ENCODE peak calls at places on chromosomes 16 and 17, in nine cellular contexts. L is pons, M is astrocyte of the hippocampus, Z is cardiac muscle cell, F is non-pigmented ciliary epithelial cell, Q is GM12892, S is B cell, O is progenitor cell of endocrine pancreas, Y is neural crest cell. U is an unnamed sample.

GRCh38 chr17:29176500-29177351 is 3.5 kb downstream of the MYO18A start:
- DNase-seq in O (peak; percentile 54), Q (peak; percentile 78), Y (peak; percentile 43), Z (peak; percentile 53), L (no peak), F (no peak), M (peak; percentile 64), S (peak; percentile 69), U (peak; percentile 78)

GRCh38 chr17:7217113-7217987 is 2.3 kb downstream of the DLG4 start:
- DNase-seq in S (no peak), Q (no peak), M (peak; percentile 87), Z (peak; percentile 90), Y (peak; percentile 56), L (no peak), F (no peak), O (no peak), U (peak; percentile 90)

GRCh38 chr16:70788668-70789161 is 12.2 kb downstream of the VAC14 start:
- DNase-seq in O (no peak), F (peak; percentile 53), Y (no peak), Q (no peak), L (no peak), Z (peak; percentile 17), S (no peak), M (peak; percentile 18), U (no peak)

GRCh38 chr17:12627776-12628491 is 37.8 kb upstream of the MYOCD start:
- DNase-seq in M (peak; percentile 60), Y (no peak), L (no peak), Q (no peak), F (peak; percentile 56), Z (no peak), O (no peak), S (no peak), U (peak; percentile 29)

GRCh38 chr17:42141382-42141781 is 13.4 kb downstream of the RAB5C start:
- DNase-seq in O (no peak), S (no peak), L (no peak), Z (no peak), F (no peak), Q (no peak), Y (no peak), M (no peak), U (no peak)

GRCh38 chr17:48478224-48479013 is 48.4 kb upstream of the SKAP1 start:
- DNase-seq in L (no peak), Q (peak; percentile 45), Z (peak; percentile 51), F (no peak), O (no peak), M (no peak), Y (no peak), S (peak; percentile 31), U (peak; percentile 78)

GRCh38 chr17:31561469-31562412 is 170.3 kb downstream of the RAB11FIP4 start:
- DNase-seq in M (peak; percentile 72), F (no peak), Y (no peak), O (no peak), Q (no peak), L (peak; percentile 24), S (no peak), Z (no peak), U (no peak)

GRCh38 chr17:15493031-15493750 is 25.8 kb upstream of the CDRT4 start:
- DNase-seq in Z (no peak), L (no peak), Q (no peak), Y (no peak), F (no peak), M (no peak), O (no peak), S (no peak), U (no peak)

GRCh38 chr16:55645986-55646385 is 9.8 kb upstream of the SLC6A2 start:
- DNase-seq in L (no peak), Q (no peak), S (no peak), F (no peak), Y (no peak), M (no peak), O (no peak), Z (no peak), U (no peak)

GRCh38 chr17:82215972-82216300 is 3.3 kb upstream of the CCDC57 start:
- DNase-seq in F (no peak), L (no peak), Q (no peak), M (no peak), O (no peak), Z (no peak), S (no peak), Y (no peak), U (no peak)

GRCh38 chr17:42992872-42993271 is 5.3 kb upstream of the RPL27 start:
- DNase-seq in L (no peak), Y (no peak), M (no peak), O (no peak), S (no peak), F (no peak), Q (no peak), Z (no peak), U (no peak)

GRCh38 chr17:50916708-50917417 is 50.7 kb upstream of the TOB1 start:
- DNase-seq in Z (peak; percentile 41), O (no peak), M (no peak), S (no peak), F (no peak), Q (no peak), Y (no peak), L (no peak), U (no peak)

GRCh38 chr17:71522383-71522782 is 598.4 kb upstream of the SOX9 start:
- DNase-seq in Q (no peak), M (peak; percentile 61), S (no peak), Y (no peak), F (no peak), Z (no peak), O (no peak), L (no peak), U (no peak)

GRCh38 chr17:74430706-74431567 is 951 bp upstream of the GPRC5C start:
- DNase-seq in L (no peak), Y (no peak), S (peak; percentile 43), Z (peak; percentile 96), O (peak; percentile 84), Q (no peak), F (peak; percentile 37), M (peak; percentile 93), U (no peak)

GRCh38 chr17:74746922-74747321 is 1.5 kb upstream of the NHERF1 start:
- DNase-seq in O (no peak), L (no peak), Q (no peak), F (no peak), Y (no peak), Z (peak; percentile 48), S (no peak), M (no peak), U (no peak)

GRCh38 chr16:84985079-84986065 is 26.0 kb downstream of the ZDHHC7 start:
- DNase-seq in F (no peak), S (no peak), Q (no peak), O (no peak), Y (no peak), Z (peak; percentile 71), L (no peak), M (peak; percentile 77), U (no peak)

GRCh38 chr17:46962374-46962790 is 16.7 kb downstream of the RPRML start:
- DNase-seq in Q (no peak), L (no peak), F (no peak), S (no peak), Y (no peak), Z (peak; percentile 90), O (no peak), M (peak; percentile 36), U (no peak)

GRCh38 chr17:58229384-58229783 is 9.0 kb upstream of the LPO start:
- DNase-seq in M (no peak), F (no peak), Q (no peak), Z (no peak), S (no peak), L (no peak), O (no peak), Y (no peak), U (no peak)

GRCh38 chr17:50660042-50660886 is 25.6 kb downstream of the ABCC3 start:
- DNase-seq in L (no peak), S (no peak), O (no peak), Y (no peak), M (no peak), Z (peak; percentile 58), Q (no peak), F (no peak), U (no peak)

GRCh38 chr17:17398188-17398927 is 78.4 kb upstream of the MED9 start:
- DNase-seq in F (no peak), Q (no peak), O (no peak), L (no peak), M (no peak), Z (peak; percentile 69), Y (no peak), S (no peak), U (no peak)

GRCh38 chr17:2933606-2934005 is 129.8 kb downstream of the OR1D5 start:
- DNase-seq in O (no peak), M (no peak), Q (no peak), S (no peak), F (no peak), L (no peak), Y (no peak), Z (no peak), U (no peak)

GRCh38 chr17:32894245-32894644 is 17.3 kb upstream of the MYO1D start:
- DNase-seq in S (no peak), Q (no peak), L (no peak), M (no peak), Z (no peak), Y (no peak), O (no peak), F (no peak), U (no peak)

GRCh38 chr17:66724581-66725341 is 110.2 kb upstream of the CACNG5 start:
- DNase-seq in O (no peak), Z (peak; percentile 52), M (peak; percentile 69), L (no peak), S (no peak), F (no peak), Q (no peak), Y (no peak), U (no peak)

GRCh38 chr16:12805091-12805490 is 1.4 kb upstream of the CPPED1 start:
- DNase-seq in S (no peak), O (no peak), L (no peak), M (no peak), Y (no peak), Z (no peak), F (no peak), Q (no peak), U (no peak)

GRCh38 chr16:27596411-27596810 is 46.5 kb downstream of the KATNIP start:
- DNase-seq in Z (peak; percentile 47), S (no peak), M (no peak), F (no peak), Y (no peak), Q (no peak), O (no peak), L (no peak), U (no peak)

GRCh38 chr17:4600563-4600962 is 16.2 kb downstream of the SMTNL2 start:
- DNase-seq in F (no peak), S (no peak), M (no peak), Z (no peak), Q (no peak), O (no peak), L (no peak), Y (no peak), U (no peak)

GRCh38 chr17:82599674-82600661 is 48.3 kb downstream of the WDR45B start:
- DNase-seq in M (no peak), L (no peak), F (no peak), Z (no peak), O (no peak), Q (no peak), S (peak; percentile 34), Y (no peak), U (peak; percentile 75)

GRCh38 chr17:1765576-1765975 is 3.7 kb downstream of the SERPINF1 start:
- DNase-seq in F (no peak), Q (no peak), S (no peak), M (no peak), Y (no peak), L (no peak), Z (no peak), O (no peak), U (no peak)

GRCh38 chr17:29569245-29569950 is 897 bp downstream of the TP53I13 start:
- DNase-seq in Q (no peak), S (no peak), L (no peak), F (no peak), Y (no peak), Z (no peak), O (no peak), M (no peak), U (no peak)

GRCh38 chr16:30137897-30138296 is 14.9 kb upstream of the MAPK3 start:
- DNase-seq in F (no peak), Z (no peak), O (no peak), M (no peak), Y (no peak), Q (no peak), L (peak; percentile 28), S (no peak), U (no peak)

GRCh38 chr17:50889528-50890118 is 23.5 kb upstream of the TOB1 start:
- DNase-seq in Y (no peak), Q (no peak), F (no peak), O (no peak), M (no peak), Z (no peak), S (no peak), L (no peak), U (no peak)